ENCODE peak calls at places on chromosomes 12 and 14, in eight cellular contexts. One of them, this sample, is unnamed.

GRCh38 chr14:54435500-54435981 is 5.6 kb downstream of the CNIH1 start:
- DNase-seq in adrenal gland: no peak
- DNase-seq in left lung: no peak
- DNase-seq in fibroblast of lung: peak
- DNase-seq in NB4: no peak
- DNase-seq in HFF-Myc: no peak
- DNase-seq in GM23338: no peak
- DNase-seq in A549: no peak
- DNase-seq in this sample: no peak

GRCh38 chr14:50318031-50318626 is 6.0 kb downstream of the DMAC2L start:
- DNase-seq in adrenal gland: no peak
- DNase-seq in left lung: no peak
- DNase-seq in fibroblast of lung: peak
- DNase-seq in NB4: peak
- DNase-seq in HFF-Myc: no peak
- DNase-seq in GM23338: peak
- DNase-seq in A549: peak
- DNase-seq in this sample: no peak

GRCh38 chr14:98721061-98721460 is 550.9 kb downstream of the BCL11B start:
- DNase-seq in adrenal gland: no peak
- DNase-seq in left lung: no peak
- DNase-seq in fibroblast of lung: no peak
- DNase-seq in NB4: no peak
- DNase-seq in HFF-Myc: no peak
- DNase-seq in GM23338: no peak
- DNase-seq in A549: no peak
- DNase-seq in this sample: no peak

GRCh38 chr12:111102062-111102735 is 181.8 kb upstream of the MYL2 start:
- DNase-seq in adrenal gland: no peak
- DNase-seq in left lung: no peak
- DNase-seq in fibroblast of lung: no peak
- DNase-seq in NB4: no peak
- DNase-seq in HFF-Myc: no peak
- DNase-seq in GM23338: no peak
- DNase-seq in A549: no peak
- DNase-seq in this sample: no peak

GRCh38 chr14:68881396-68881795 is 88.5 kb upstream of the ZFP36L1 start:
- DNase-seq in adrenal gland: no peak
- DNase-seq in left lung: no peak
- DNase-seq in fibroblast of lung: no peak
- DNase-seq in NB4: no peak
- DNase-seq in HFF-Myc: no peak
- DNase-seq in GM23338: no peak
- DNase-seq in A549: no peak
- DNase-seq in this sample: no peak

GRCh38 chr12:131860472-131861260 is 32.5 kb downstream of the MMP17 start:
- DNase-seq in adrenal gland: no peak
- DNase-seq in left lung: peak
- DNase-seq in fibroblast of lung: peak
- DNase-seq in NB4: peak
- DNase-seq in HFF-Myc: no peak
- DNase-seq in GM23338: peak
- DNase-seq in A549: peak
- DNase-seq in this sample: peak

GRCh38 chr14:21098134-21098891 is at the start of gene ZNF219:
- DNase-seq in adrenal gland: peak
- DNase-seq in left lung: peak
- DNase-seq in fibroblast of lung: peak
- DNase-seq in NB4: peak
- DNase-seq in HFF-Myc: no peak
- DNase-seq in GM23338: peak
- DNase-seq in A549: peak
- DNase-seq in this sample: no peak

GRCh38 chr12:121383601-121384019 is 16.3 kb upstream of the RNF34 start:
- DNase-seq in adrenal gland: no peak
- DNase-seq in left lung: no peak
- DNase-seq in fibroblast of lung: no peak
- DNase-seq in NB4: no peak
- DNase-seq in HFF-Myc: no peak
- DNase-seq in GM23338: no peak
- DNase-seq in A549: no peak
- DNase-seq in this sample: no peak

GRCh38 chr14:89187501-89187900 is 229.5 kb downstream of the FOXN3 start:
- DNase-seq in adrenal gland: no peak
- DNase-seq in left lung: no peak
- DNase-seq in fibroblast of lung: no peak
- DNase-seq in NB4: peak
- DNase-seq in HFF-Myc: no peak
- DNase-seq in GM23338: no peak
- DNase-seq in A549: no peak
- DNase-seq in this sample: no peak

GRCh38 chr12:58871557-58871956 is 48.7 kb downstream of the LRIG3 start:
- DNase-seq in adrenal gland: no peak
- DNase-seq in left lung: no peak
- DNase-seq in fibroblast of lung: peak
- DNase-seq in NB4: no peak
- DNase-seq in HFF-Myc: no peak
- DNase-seq in GM23338: no peak
- DNase-seq in A549: no peak
- DNase-seq in this sample: no peak

GRCh38 chr14:50344116-50344775 is 32.1 kb downstream of the DMAC2L start:
- DNase-seq in adrenal gland: no peak
- DNase-seq in left lung: no peak
- DNase-seq in fibroblast of lung: no peak
- DNase-seq in NB4: no peak
- DNase-seq in HFF-Myc: no peak
- DNase-seq in GM23338: no peak
- DNase-seq in A549: no peak
- DNase-seq in this sample: no peak

GRCh38 chr14:33682746-33683145 is 268.1 kb downstream of the EGLN3 start:
- DNase-seq in adrenal gland: peak
- DNase-seq in left lung: peak
- DNase-seq in fibroblast of lung: peak
- DNase-seq in NB4: no peak
- DNase-seq in HFF-Myc: no peak
- DNase-seq in GM23338: no peak
- DNase-seq in A549: no peak
- DNase-seq in this sample: no peak

GRCh38 chr12:54394281-54394719 is 9.8 kb upstream of the ZNF385A start:
- DNase-seq in adrenal gland: peak
- DNase-seq in left lung: peak
- DNase-seq in fibroblast of lung: peak
- DNase-seq in NB4: peak
- DNase-seq in HFF-Myc: no peak
- DNase-seq in GM23338: peak
- DNase-seq in A549: peak
- DNase-seq in this sample: no peak

GRCh38 chr12:85029456-85029855 is 6.6 kb downstream of the TSPAN19 start:
- DNase-seq in adrenal gland: no peak
- DNase-seq in left lung: no peak
- DNase-seq in fibroblast of lung: peak
- DNase-seq in NB4: peak
- DNase-seq in HFF-Myc: no peak
- DNase-seq in GM23338: peak
- DNase-seq in A549: peak
- DNase-seq in this sample: no peak

GRCh38 chr12:112352921-112353320 is 29.3 kb downstream of the HECTD4 start:
- DNase-seq in adrenal gland: no peak
- DNase-seq in left lung: no peak
- DNase-seq in fibroblast of lung: no peak
- DNase-seq in NB4: no peak
- DNase-seq in HFF-Myc: no peak
- DNase-seq in GM23338: no peak
- DNase-seq in A549: peak
- DNase-seq in this sample: no peak

GRCh38 chr12:75908961-75909699 is 122.4 kb downstream of the PHLDA1 start:
- DNase-seq in adrenal gland: peak
- DNase-seq in left lung: peak
- DNase-seq in fibroblast of lung: peak
- DNase-seq in NB4: no peak
- DNase-seq in HFF-Myc: peak
- DNase-seq in GM23338: no peak
- DNase-seq in A549: peak
- DNase-seq in this sample: no peak

GRCh38 chr12:6819069-6820030 is 2.3 kb upstream of the GPR162 start:
- DNase-seq in adrenal gland: no peak
- DNase-seq in left lung: no peak
- DNase-seq in fibroblast of lung: no peak
- DNase-seq in NB4: no peak
- DNase-seq in HFF-Myc: no peak
- DNase-seq in GM23338: no peak
- DNase-seq in A549: no peak
- DNase-seq in this sample: no peak
- TF ChIP-seq CTCF in adrenal gland: no peak
- TF ChIP-seq CTCF in left lung: no peak
- TF ChIP-seq CTCF in fibroblast of lung: no peak
- TF ChIP-seq CTCF in NB4: no peak
- TF ChIP-seq CTCF in HFF-Myc: no peak
- TF ChIP-seq CTCF in GM23338: no peak
- TF ChIP-seq CTCF in A549: no peak
- TF ChIP-seq CTCF in this sample: no peak

GRCh38 chr12:3350432-3350831 is 140.6 kb upstream of the PRMT8 start:
- DNase-seq in adrenal gland: no peak
- DNase-seq in left lung: no peak
- DNase-seq in fibroblast of lung: no peak
- DNase-seq in NB4: no peak
- DNase-seq in HFF-Myc: no peak
- DNase-seq in GM23338: no peak
- DNase-seq in A549: no peak
- DNase-seq in this sample: no peak

GRCh38 chr12:3354586-3354985 is 136.4 kb upstream of the PRMT8 start:
- DNase-seq in adrenal gland: no peak
- DNase-seq in left lung: no peak
- DNase-seq in fibroblast of lung: no peak
- DNase-seq in NB4: no peak
- DNase-seq in HFF-Myc: no peak
- DNase-seq in GM23338: no peak
- DNase-seq in A549: no peak
- DNase-seq in this sample: no peak

GRCh38 chr12:3352230-3352629 is 138.8 kb upstream of the PRMT8 start:
- DNase-seq in adrenal gland: no peak
- DNase-seq in left lung: no peak
- DNase-seq in fibroblast of lung: no peak
- DNase-seq in NB4: no peak
- DNase-seq in HFF-Myc: no peak
- DNase-seq in GM23338: no peak
- DNase-seq in A549: no peak
- DNase-seq in this sample: no peak

GRCh38 chr12:3353621-3354020 is 137.4 kb upstream of the PRMT8 start:
- DNase-seq in adrenal gland: no peak
- DNase-seq in left lung: no peak
- DNase-seq in fibroblast of lung: no peak
- DNase-seq in NB4: no peak
- DNase-seq in HFF-Myc: no peak
- DNase-seq in GM23338: no peak
- DNase-seq in A549: no peak
- DNase-seq in this sample: no peak

DNA sequence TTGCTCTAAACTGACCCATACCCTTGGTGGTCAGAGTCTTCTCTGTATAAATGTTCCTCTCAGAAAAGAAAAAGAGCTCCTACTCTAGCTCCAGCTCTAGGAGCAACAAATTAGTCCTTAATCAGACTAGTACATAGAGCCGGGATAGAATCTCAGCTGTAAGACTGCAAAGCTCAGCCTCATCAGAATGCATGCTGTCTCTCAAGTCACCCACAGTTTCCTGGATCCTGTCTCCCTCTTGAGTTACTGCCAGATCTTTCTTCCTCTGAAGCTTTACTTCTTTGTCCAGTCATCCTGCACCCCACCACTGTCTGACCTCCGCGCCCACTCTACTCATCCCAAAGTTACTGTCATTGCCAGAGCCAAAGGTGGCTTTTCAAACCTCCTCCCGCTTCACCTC is 139.3 kb upstream of the PRMT8 start:
- DNase-seq in adrenal gland: no peak
- DNase-seq in left lung: no peak
- DNase-seq in fibroblast of lung: no peak
- DNase-seq in NB4: no peak
- DNase-seq in HFF-Myc: no peak
- DNase-seq in GM23338: no peak
- DNase-seq in A549: no peak
- DNase-seq in this sample: no peak
- H3K4me3 ChIP-seq in adrenal gland: no peak
- H3K4me3 ChIP-seq in left lung: no peak
- H3K4me3 ChIP-seq in fibroblast of lung: no peak
- H3K4me3 ChIP-seq in NB4: no peak
- H3K4me3 ChIP-seq in HFF-Myc: no peak
- H3K4me3 ChIP-seq in GM23338: no peak
- H3K4me3 ChIP-seq in A549: no peak
- H3K4me3 ChIP-seq in this sample: no peak

GRCh38 chr12:45494279-45494678 is 235.2 kb upstream of the ARID2 start:
- DNase-seq in adrenal gland: no peak
- DNase-seq in left lung: no peak
- DNase-seq in fibroblast of lung: no peak
- DNase-seq in NB4: no peak
- DNase-seq in HFF-Myc: no peak
- DNase-seq in GM23338: no peak
- DNase-seq in A549: no peak
- DNase-seq in this sample: no peak

GRCh38 chr12:45490232-45490881 is 239.1 kb upstream of the ARID2 start:
- DNase-seq in adrenal gland: no peak
- DNase-seq in left lung: no peak
- DNase-seq in fibroblast of lung: no peak
- DNase-seq in NB4: no peak
- DNase-seq in HFF-Myc: no peak
- DNase-seq in GM23338: no peak
- DNase-seq in A549: no peak
- DNase-seq in this sample: no peak
- TF ChIP-seq CTCF in adrenal gland: no peak
- TF ChIP-seq CTCF in left lung: no peak
- TF ChIP-seq CTCF in fibroblast of lung: no peak
- TF ChIP-seq CTCF in NB4: no peak
- TF ChIP-seq CTCF in HFF-Myc: no peak
- TF ChIP-seq CTCF in GM23338: peak
- TF ChIP-seq CTCF in A549: no peak
- TF ChIP-seq CTCF in this sample: no peak

DNA sequence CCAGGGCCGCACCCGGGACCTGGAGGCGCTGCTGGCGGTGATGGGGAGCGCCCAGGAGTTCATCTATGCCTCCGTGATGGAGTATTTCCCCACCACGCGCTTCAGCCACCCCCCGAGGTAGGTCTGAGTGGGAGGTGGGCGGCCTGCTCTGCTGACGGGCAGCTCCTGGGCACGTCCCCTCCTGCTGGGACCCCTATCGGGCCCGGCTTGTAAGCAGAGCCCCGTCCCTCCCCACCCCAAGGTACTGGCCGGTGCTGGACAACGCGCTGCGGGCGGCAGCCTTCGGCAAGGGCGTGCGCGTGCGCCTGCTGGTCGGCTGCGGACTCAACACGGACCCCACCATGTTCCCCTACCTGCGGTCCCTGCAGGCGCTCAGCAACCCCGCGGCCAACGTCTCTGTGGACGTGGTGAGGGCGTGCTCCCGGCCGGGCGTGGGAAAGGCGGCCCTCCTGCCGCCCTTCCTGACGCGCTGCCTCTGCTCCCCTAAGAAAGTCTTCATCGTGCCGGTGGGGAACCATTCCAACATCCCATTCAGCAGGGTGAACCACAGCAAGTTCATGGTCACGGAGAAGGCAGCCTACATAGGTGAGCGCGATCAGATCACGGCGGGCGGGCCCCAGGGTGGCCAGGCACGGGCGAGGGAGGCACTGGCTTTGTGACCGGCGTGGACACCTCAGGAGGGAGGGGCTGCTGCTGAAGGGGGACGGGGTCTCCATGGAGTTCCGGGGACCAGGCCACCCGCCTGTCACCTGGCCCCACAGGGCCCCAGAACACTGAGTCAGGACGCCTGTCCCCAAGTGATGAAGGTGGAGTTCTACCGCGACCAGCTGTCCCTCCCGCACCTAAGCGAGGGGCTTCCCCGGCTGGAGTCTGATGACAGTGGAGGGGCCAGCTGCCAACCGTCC is 7.3 kb downstream of the PLD4 start:
- DNase-seq in adrenal gland: no peak
- DNase-seq in left lung: peak
- DNase-seq in fibroblast of lung: no peak
- DNase-seq in NB4: no peak
- DNase-seq in HFF-Myc: no peak
- DNase-seq in GM23338: peak
- DNase-seq in A549: no peak
- DNase-seq in this sample: no peak
- H3K4me3 ChIP-seq in adrenal gland: peak
- H3K4me3 ChIP-seq in left lung: peak
- H3K4me3 ChIP-seq in fibroblast of lung: no peak
- H3K4me3 ChIP-seq in NB4: no peak
- H3K4me3 ChIP-seq in HFF-Myc: no peak
- H3K4me3 ChIP-seq in GM23338: peak
- H3K4me3 ChIP-seq in A549: no peak
- H3K4me3 ChIP-seq in this sample: no peak

This sample was measured in epithelial cell of proximal tubule.